ENCODE peak calls at places on chromosomes 6 and 20, in seven cellular contexts. E, R, X, M, Q, I and P are unnamed samples.

GRCh38 chr6:150503586-150504339 is 95.9 kb upstream of the PLEKHG1 start:
- DNase-seq in I (no peak), R (no peak), E (no peak), X (no peak), Q (no peak), M (no peak), P (no peak)

GRCh38 chr6:32835167-32835893 is 3.2 kb downstream of the TAP2 start:
- DNase-seq in E (no peak), X (no peak), Q (no peak), M (no peak), I (no peak), R (no peak), P (no peak)

GRCh38 chr20:8862092-8862491 is 206.8 kb upstream of the PLCB4 start:
- DNase-seq in X (no peak), R (no peak), E (no peak), I (no peak), M (no peak), Q (no peak), P (no peak)

GRCh38 chr6:22236626-22237414 is 60.0 kb downstream of the PRL start:
- DNase-seq in Q (no peak), R (peak), E (no peak), X (no peak), M (no peak), I (no peak), P (no peak)

GRCh38 chr6:152575621-152576150 is 61.5 kb downstream of the SYNE1 start:
- DNase-seq in R (peak), M (no peak), Q (no peak), I (no peak), E (no peak), X (no peak), P (no peak)

GRCh38 chr6:138509371-138509770 is 10.1 kb upstream of the NHSL1 start:
- DNase-seq in R (peak), I (no peak), E (no peak), M (peak), Q (peak), X (peak), P (peak)

GRCh38 chr6:43724914-43725642 is 37.5 kb upstream of the MRPS18A start:
- DNase-seq in R (peak), E (peak), X (peak), M (peak), I (no peak), Q (no peak), P (no peak)

GRCh38 chr6:46051962-46052361 is 36.3 kb upstream of the CLIC5 start:
- DNase-seq in R (no peak), X (no peak), I (no peak), Q (no peak), E (no peak), M (no peak), P (no peak)

GRCh38 chr20:7855545-7855944 is 84.7 kb downstream of the HAO1 start:
- DNase-seq in X (no peak), M (no peak), Q (peak), E (no peak), I (no peak), R (peak), P (no peak)

GRCh38 chr6:152334555-152334954 is 302.6 kb downstream of the SYNE1 start:
- DNase-seq in I (no peak), R (peak), E (no peak), X (no peak), Q (no peak), M (no peak), P (no peak)

GRCh38 chr6:99415446-99415845 is 9.7 kb downstream of the PNISR start:
- DNase-seq in Q (no peak), M (no peak), X (no peak), I (no peak), R (no peak), E (no peak), P (no peak)

GRCh38 chr6:33840064-33840926 is 36.5 kb upstream of the MLN start:
- DNase-seq in M (no peak), R (peak), X (peak), Q (peak), I (no peak), E (no peak), P (peak)

GRCh38 chr20:36272547-36273220 is 33.5 kb upstream of the DLGAP4 start:
- DNase-seq in Q (no peak), M (no peak), I (no peak), E (no peak), R (no peak), X (no peak), P (no peak)

GRCh38 chr20:58209652-58210397 is 18.6 kb downstream of the ANKRD60 start:
- DNase-seq in R (peak), M (peak), I (peak), Q (peak), E (peak), X (peak), P (peak)

GRCh38 chr6:14125346-14125745 is 7.8 kb downstream of the CD83 start:
- DNase-seq in I (no peak), M (no peak), E (no peak), R (no peak), X (no peak), Q (no peak), P (no peak)

GRCh38 chr6:48979085-48979484 is 484.0 kb downstream of the MMUT start:
- DNase-seq in X (no peak), R (no peak), Q (no peak), E (peak), I (no peak), M (no peak), P (no peak)